ENCODE peak calls at places on chromosomes 16 and 17, in five cellular contexts. One of them, this sample, is unnamed.

GRCh38 chr16:81315271-81316175 is 761 bp downstream of the GAN start:
- DNase-seq in activated T-cell treated with anti-CD3 and anti-CD28 coated beads, Interleukin-2, amount 50 U/mL, for 72 hours: peak; percentile 66
- DNase-seq in suprapubic skin: peak; percentile 69
- DNase-seq in lung microvascular endothelial cell: peak; percentile 66
- DNase-seq in cardiac muscle cell: peak; percentile 62
- DNase-seq in this sample: peak; percentile 20

GRCh38 chr17:79664925-79665738 is 54.3 kb upstream of the RBFOX3 start:
- DNase-seq in cardiac muscle cell: peak; percentile 5
- DNase-seq in lung microvascular endothelial cell: peak; percentile 83
- DNase-seq in activated T-cell treated with anti-CD3 and anti-CD28 coated beads, Interleukin-2, amount 50 U/mL, for 72 hours: no peak
- DNase-seq in suprapubic skin: peak; percentile 84
- DNase-seq in this sample: no peak

GRCh38 chr16:81204794-81205680 is 33.5 kb upstream of the BCO1 start:
- DNase-seq in lung microvascular endothelial cell: peak; percentile 81
- DNase-seq in activated T-cell treated with anti-CD3 and anti-CD28 coated beads, Interleukin-2, amount 50 U/mL, for 72 hours: peak; percentile 2
- DNase-seq in cardiac muscle cell: peak; percentile 59
- DNase-seq in suprapubic skin: no peak
- DNase-seq in this sample: peak; percentile 18

GRCh38 chr16:85436636-85437160 is 176.4 kb upstream of the GSE1 start:
- DNase-seq in activated T-cell treated with anti-CD3 and anti-CD28 coated beads, Interleukin-2, amount 50 U/mL, for 72 hours: no peak
- DNase-seq in suprapubic skin: peak; percentile 78
- DNase-seq in cardiac muscle cell: no peak
- DNase-seq in lung microvascular endothelial cell: no peak
- DNase-seq in this sample: peak; percentile 64

GRCh38 chr16:58500329-58501241 is 642 bp downstream of the NDRG4 start:
- DNase-seq in activated T-cell treated with anti-CD3 and anti-CD28 coated beads, Interleukin-2, amount 50 U/mL, for 72 hours: peak; percentile 39
- DNase-seq in lung microvascular endothelial cell: no peak
- DNase-seq in cardiac muscle cell: peak; percentile 37
- DNase-seq in suprapubic skin: peak; percentile 55
- DNase-seq in this sample: peak; percentile 26

GRCh38 chr17:3695723-3696411 is at the start of gene P2RX5:
- DNase-seq in activated T-cell treated with anti-CD3 and anti-CD28 coated beads, Interleukin-2, amount 50 U/mL, for 72 hours: peak; percentile 49
- DNase-seq in suprapubic skin: no peak
- DNase-seq in cardiac muscle cell: peak; percentile 61
- DNase-seq in lung microvascular endothelial cell: peak; percentile 18
- DNase-seq in this sample: peak; percentile 50

GRCh38 chr16:2048116-2048543 is 345 bp downstream of the TSC2 start:
- DNase-seq in activated T-cell treated with anti-CD3 and anti-CD28 coated beads, Interleukin-2, amount 50 U/mL, for 72 hours: no peak
- DNase-seq in suprapubic skin: no peak
- DNase-seq in lung microvascular endothelial cell: no peak
- DNase-seq in cardiac muscle cell: no peak
- DNase-seq in this sample: peak; percentile 45

GRCh38 chr17:15341385-15341849 is at the start of gene TEKT3:
- DNase-seq in cardiac muscle cell: peak; percentile 95
- DNase-seq in lung microvascular endothelial cell: peak; percentile 77
- DNase-seq in activated T-cell treated with anti-CD3 and anti-CD28 coated beads, Interleukin-2, amount 50 U/mL, for 72 hours: peak; percentile 18
- DNase-seq in suprapubic skin: peak; percentile 89
- DNase-seq in this sample: no peak

GRCh38 chr16:76787394-76787793 is 403.6 kb upstream of the MON1B start:
- DNase-seq in activated T-cell treated with anti-CD3 and anti-CD28 coated beads, Interleukin-2, amount 50 U/mL, for 72 hours: no peak
- DNase-seq in suprapubic skin: no peak
- DNase-seq in lung microvascular endothelial cell: no peak
- DNase-seq in cardiac muscle cell: no peak
- DNase-seq in this sample: no peak

GRCh38 chr17:31488982-31489294 is 97.5 kb downstream of the RAB11FIP4 start:
- DNase-seq in suprapubic skin: no peak
- DNase-seq in activated T-cell treated with anti-CD3 and anti-CD28 coated beads, Interleukin-2, amount 50 U/mL, for 72 hours: no peak
- DNase-seq in lung microvascular endothelial cell: no peak
- DNase-seq in cardiac muscle cell: no peak
- DNase-seq in this sample: no peak

GRCh38 chr17:51890710-51891109 is 267.8 kb downstream of the CA10 start:
- DNase-seq in lung microvascular endothelial cell: no peak
- DNase-seq in activated T-cell treated with anti-CD3 and anti-CD28 coated beads, Interleukin-2, amount 50 U/mL, for 72 hours: no peak
- DNase-seq in cardiac muscle cell: no peak
- DNase-seq in suprapubic skin: no peak
- DNase-seq in this sample: no peak

GRCh38 chr16:54210437-54211081 is 76.0 kb downstream of the IRX3 start:
- DNase-seq in cardiac muscle cell: no peak
- DNase-seq in activated T-cell treated with anti-CD3 and anti-CD28 coated beads, Interleukin-2, amount 50 U/mL, for 72 hours: no peak
- DNase-seq in suprapubic skin: no peak
- DNase-seq in lung microvascular endothelial cell: no peak
- DNase-seq in this sample: peak; percentile 78

GRCh38 chr17:42403150-42403549 is 14.9 kb upstream of the STAT3 start:
- DNase-seq in activated T-cell treated with anti-CD3 and anti-CD28 coated beads, Interleukin-2, amount 50 U/mL, for 72 hours: peak; percentile 78
- DNase-seq in lung microvascular endothelial cell: no peak
- DNase-seq in suprapubic skin: no peak
- DNase-seq in cardiac muscle cell: peak; percentile 49
- DNase-seq in this sample: no peak

GRCh38 chr16:47725188-47725695 is 264.1 kb downstream of the PHKB start:
- DNase-seq in cardiac muscle cell: no peak
- DNase-seq in suprapubic skin: no peak
- DNase-seq in activated T-cell treated with anti-CD3 and anti-CD28 coated beads, Interleukin-2, amount 50 U/mL, for 72 hours: no peak
- DNase-seq in lung microvascular endothelial cell: no peak
- DNase-seq in this sample: no peak

GRCh38 chr16:31869511-31870201 is 4.0 kb upstream of the ZNF267 start:
- DNase-seq in cardiac muscle cell: peak; percentile 29
- DNase-seq in suprapubic skin: no peak
- DNase-seq in activated T-cell treated with anti-CD3 and anti-CD28 coated beads, Interleukin-2, amount 50 U/mL, for 72 hours: peak; percentile 87
- DNase-seq in lung microvascular endothelial cell: peak; percentile 90
- DNase-seq in this sample: no peak

GRCh38 chr16:67006930-67007658 is 18.7 kb downstream of the CES4A start:
- DNase-seq in suprapubic skin: no peak
- DNase-seq in cardiac muscle cell: no peak
- DNase-seq in lung microvascular endothelial cell: no peak
- DNase-seq in activated T-cell treated with anti-CD3 and anti-CD28 coated beads, Interleukin-2, amount 50 U/mL, for 72 hours: no peak
- DNase-seq in this sample: no peak

GRCh38 chr16:28267356-28267755 is 25.0 kb upstream of the SBK1 start:
- DNase-seq in suprapubic skin: no peak
- DNase-seq in activated T-cell treated with anti-CD3 and anti-CD28 coated beads, Interleukin-2, amount 50 U/mL, for 72 hours: no peak
- DNase-seq in cardiac muscle cell: no peak
- DNase-seq in lung microvascular endothelial cell: no peak
- DNase-seq in this sample: no peak

GRCh38 chr17:81044764-81045589 is 10.0 kb downstream of the BAIAP2 start:
- DNase-seq in suprapubic skin: peak; percentile 90
- DNase-seq in cardiac muscle cell: no peak
- DNase-seq in lung microvascular endothelial cell: peak; percentile 100
- DNase-seq in activated T-cell treated with anti-CD3 and anti-CD28 coated beads, Interleukin-2, amount 50 U/mL, for 72 hours: no peak
- DNase-seq in this sample: peak; percentile 78

GRCh38 chr17:38883592-38884526 is 14.0 kb downstream of the LASP1 start:
- DNase-seq in lung microvascular endothelial cell: no peak
- DNase-seq in activated T-cell treated with anti-CD3 and anti-CD28 coated beads, Interleukin-2, amount 50 U/mL, for 72 hours: no peak
- DNase-seq in suprapubic skin: no peak
- DNase-seq in cardiac muscle cell: no peak
- DNase-seq in this sample: no peak

GRCh38 chr17:82358467-82359350 is at the start of gene TEX19:
- DNase-seq in activated T-cell treated with anti-CD3 and anti-CD28 coated beads, Interleukin-2, amount 50 U/mL, for 72 hours: no peak
- DNase-seq in lung microvascular endothelial cell: no peak
- DNase-seq in cardiac muscle cell: no peak
- DNase-seq in suprapubic skin: no peak
- DNase-seq in this sample: peak; percentile 48

GRCh38 chr17:34045990-34046389 is 209.1 kb upstream of the CCL2 start:
- DNase-seq in suprapubic skin: no peak
- DNase-seq in cardiac muscle cell: no peak
- DNase-seq in lung microvascular endothelial cell: no peak
- DNase-seq in activated T-cell treated with anti-CD3 and anti-CD28 coated beads, Interleukin-2, amount 50 U/mL, for 72 hours: no peak
- DNase-seq in this sample: no peak

GRCh38 chr16:89170346-89171215 is 967 bp upstream of the CDH15 start:
- DNase-seq in suprapubic skin: no peak
- DNase-seq in activated T-cell treated with anti-CD3 and anti-CD28 coated beads, Interleukin-2, amount 50 U/mL, for 72 hours: peak; percentile 39
- DNase-seq in cardiac muscle cell: no peak
- DNase-seq in lung microvascular endothelial cell: no peak
- DNase-seq in this sample: peak; percentile 71

GRCh38 chr16:27426423-27427408 is 24.7 kb downstream of the IL21R start:
- DNase-seq in suprapubic skin: peak; percentile 50
- DNase-seq in activated T-cell treated with anti-CD3 and anti-CD28 coated beads, Interleukin-2, amount 50 U/mL, for 72 hours: peak; percentile 85
- DNase-seq in cardiac muscle cell: no peak
- DNase-seq in lung microvascular endothelial cell: peak; percentile 29
- DNase-seq in this sample: no peak

GRCh38 chr17:68310141-68310540 is 18.8 kb downstream of the ARSG start:
- DNase-seq in cardiac muscle cell: no peak
- DNase-seq in suprapubic skin: no peak
- DNase-seq in lung microvascular endothelial cell: no peak
- DNase-seq in activated T-cell treated with anti-CD3 and anti-CD28 coated beads, Interleukin-2, amount 50 U/mL, for 72 hours: peak; percentile 49
- DNase-seq in this sample: no peak

GRCh38 chr16:74169687-74170522 is 126.7 kb upstream of the PSMD7 start:
- DNase-seq in cardiac muscle cell: no peak
- DNase-seq in suprapubic skin: no peak
- DNase-seq in lung microvascular endothelial cell: no peak
- DNase-seq in activated T-cell treated with anti-CD3 and anti-CD28 coated beads, Interleukin-2, amount 50 U/mL, for 72 hours: no peak
- DNase-seq in this sample: no peak